ENCODE peak calls at places on chromosomes 4 and X, in seven cellular contexts. C is GM12865; D is stimulated activated CD4-positive, alpha-beta T cell treated with anti-CD3 and anti-CD28 coated beads, TNF-alpha, amount 100 ng/mL, for 48 hours; V is caudate nucleus; A is CD4-positive, CD25-positive, alpha-beta regulatory T cell; F is iris pigment epithelial cell; J is SIG-M5. Q is an unnamed sample.

GRCh38 chr4:143713556-143714289 is 13.2 kb upstream of the FREM3 start:
- DNase-seq in C (no peak), D (no peak), V (no peak), A (no peak), F (no peak), J (no peak), Q (no peak)

GRCh38 chr4:185709802-185710486 is 102.0 kb downstream of the SORBS2 start:
- DNase-seq in C (no peak), D (no peak), V (no peak), A (no peak), F (peak), J (no peak), Q (no peak)

GRCh38 chr4:116073051-116073450 is 959.6 kb upstream of the NDST4 start:
- DNase-seq in C (no peak), D (no peak), V (no peak), A (no peak), F (no peak), J (no peak), Q (no peak)

GRCh38 chrX:21985332-21985777 is 44.8 kb downstream of the SMS start:
- DNase-seq in C (peak), D (peak), V (no peak), A (peak), F (peak), J (no peak), Q (peak)

GRCh38 chr4:138398297-138398696 is 156.1 kb upstream of the SLC7A11 start:
- DNase-seq in C (no peak), D (no peak), V (no peak), A (no peak), F (no peak), J (no peak), Q (no peak)

GRCh38 chrX:71911023-71911730 is 532 bp downstream of the NHSL2 start:
- DNase-seq in C (no peak), D (peak), V (no peak), A (peak), F (no peak), J (no peak), Q (peak)

GRCh38 chr4:102560743-102561341 is 59.7 kb downstream of the NFKB1 start:
- DNase-seq in C (no peak), D (no peak), V (no peak), A (no peak), F (no peak), J (no peak), Q (no peak)

GRCh38 chr4:2425386-2426068 is 6.8 kb downstream of the CFAP99 start:
- DNase-seq in C (no peak), D (no peak), V (no peak), A (no peak), F (no peak), J (no peak), Q (no peak)

GRCh38 chr4:108056418-108056817 is 66.7 kb downstream of the HADH start:
- DNase-seq in C (peak), D (no peak), V (no peak), A (no peak), F (no peak), J (no peak), Q (no peak)

GRCh38 chr4:76784237-76784636 is 113.7 kb downstream of the SOWAHB start:
- DNase-seq in C (peak), D (no peak), V (no peak), A (no peak), F (peak), J (no peak), Q (no peak)

GRCh38 chrX:35115205-35115604 is 172.6 kb downstream of the FAM47B start:
- DNase-seq in C (no peak), D (no peak), V (no peak), A (no peak), F (peak), J (no peak), Q (no peak)

GRCh38 chr4:129014566-129015509 is 78.5 kb downstream of the SCLT1 start:
- DNase-seq in C (no peak), D (no peak), V (no peak), A (no peak), F (peak), J (no peak), Q (no peak)

GRCh38 chr4:83862471-83862870 is 326.6 kb downstream of the GPAT3 start:
- DNase-seq in C (no peak), D (no peak), V (no peak), A (no peak), F (peak), J (no peak), Q (no peak)

GRCh38 chr4:101259876-101260275 is 87.5 kb downstream of the PPP3CA start:
- DNase-seq in C (peak), D (no peak), V (no peak), A (no peak), F (no peak), J (no peak), Q (no peak)

GRCh38 chr4:147975902-147976301 is 244.0 kb downstream of the ARHGAP10 start:
- DNase-seq in C (no peak), D (no peak), V (no peak), A (no peak), F (peak), J (no peak), Q (no peak)

GRCh38 chr4:164204434-164204833 is 549.5 kb upstream of the SMIM31 start:
- DNase-seq in C (no peak), D (no peak), V (no peak), A (no peak), F (peak), J (no peak), Q (no peak)

GRCh38 chr4:25635501-25635900 is 20.1 kb upstream of the SLC34A2 start:
- DNase-seq in C (no peak), D (no peak), V (no peak), A (no peak), F (no peak), J (no peak), Q (no peak)

GRCh38 chr4:71553605-71554004 is 214.8 kb downstream of the SLC4A4 start:
- DNase-seq in C (peak), D (no peak), V (no peak), A (peak), F (peak), J (no peak), Q (no peak)

Q was measured in GM13977.